ENCODE peak calls at places on chromosomes 12 and 14, in four cellular contexts. Y is mammary epithelial cell, C is PC-3, K is neural progenitor cell. N is an unnamed sample.

GRCh38 chr12:44875954-44876553 is at the start of gene NELL2:
- DNase-seq in K (peak), C (peak), Y (peak), N (peak)

GRCh38 chr12:122203301-122203967 is at the start of gene B3GNT4:
- DNase-seq in C (peak), K (peak), Y (peak), N (peak)

GRCh38 chr12:52551466-52551865 is 1.5 kb downstream of the KRT71 start:
- DNase-seq in Y (no peak), K (no peak), C (no peak), N (no peak)

GRCh38 chr12:90304231-90304630 is 595.6 kb upstream of the ATP2B1 start:
- DNase-seq in K (no peak), Y (no peak), C (no peak), N (no peak)

GRCh38 chr12:6262635-6263034 is 47.8 kb upstream of the PLEKHG6 start:
- DNase-seq in C (no peak), K (no peak), Y (no peak), N (no peak)

GRCh38 chr12:2251485-2252179 is 198.8 kb downstream of the CACNA1C start:
- DNase-seq in Y (no peak), C (no peak), K (no peak), N (no peak)

GRCh38 chr12:104748790-104749189 is 209.3 kb downstream of the SLC41A2 start:
- DNase-seq in Y (no peak), K (no peak), C (no peak), N (no peak)

GRCh38 chr14:76056128-76056527 is 70.6 kb downstream of the IFT43 start:
- DNase-seq in C (peak), K (no peak), Y (peak), N (no peak)

GRCh38 chr14:32513571-32514009 is 184.5 kb downstream of the AKAP6 start:
- DNase-seq in Y (peak), K (no peak), C (peak), N (no peak)

GRCh38 chr12:40327506-40327905 is 102.7 kb downstream of the LRRK2 start:
- DNase-seq in Y (no peak), C (no peak), K (no peak), N (no peak)

GRCh38 chr12:40330180-40330579 is 105.4 kb downstream of the LRRK2 start:
- DNase-seq in K (no peak), Y (no peak), C (no peak), N (no peak)

GRCh38 chr12:40325349-40325960 is 100.7 kb downstream of the LRRK2 start:
- DNase-seq in Y (peak), K (peak), C (peak), N (peak)
- H3K4me2 ChIP-seq in Y (no peak), K (no peak), C (no peak), N (no peak)

GRCh38 chr14:91008759-91009409 is 51.6 kb downstream of the RPS6KA5 start:
- DNase-seq in Y (no peak), K (peak), C (peak), N (no peak)

GRCh38 chr14:91012050-91012449 is 48.4 kb downstream of the RPS6KA5 start:
- DNase-seq in K (no peak), C (no peak), Y (no peak), N (no peak)

GRCh38 chr14:91005716-91006115 is 54.7 kb downstream of the RPS6KA5 start:
- DNase-seq in K (no peak), C (peak), Y (peak), N (no peak)

GRCh38 chr14:91009501-91010152 is 50.8 kb downstream of the RPS6KA5 start:
- DNase-seq in K (no peak), C (no peak), Y (no peak), N (no peak)

GRCh38 chr14:91010153-91010533 is 50.3 kb downstream of the RPS6KA5 start:
- DNase-seq in C (no peak), Y (no peak), K (no peak), N (no peak)
- H3K4me2 ChIP-seq in C (no peak), Y (no peak), K (no peak), N (no peak)

GRCh38 chr12:4137015-4137414 is 136.5 kb upstream of the CCND2 start:
- DNase-seq in K (no peak), C (no peak), Y (no peak), N (no peak)

GRCh38 chr12:4134434-4134762 is 139.2 kb upstream of the CCND2 start:
- DNase-seq in K (peak), C (no peak), Y (no peak), N (no peak)

GRCh38 chr12:4133636-4134433 is 139.7 kb upstream of the CCND2 start:
- DNase-seq in K (peak), C (no peak), Y (no peak), N (no peak)

GRCh38 chr12:4134833-4135597 is 138.5 kb upstream of the CCND2 start:
- DNase-seq in C (no peak), Y (no peak), K (peak), N (no peak)

DNA sequence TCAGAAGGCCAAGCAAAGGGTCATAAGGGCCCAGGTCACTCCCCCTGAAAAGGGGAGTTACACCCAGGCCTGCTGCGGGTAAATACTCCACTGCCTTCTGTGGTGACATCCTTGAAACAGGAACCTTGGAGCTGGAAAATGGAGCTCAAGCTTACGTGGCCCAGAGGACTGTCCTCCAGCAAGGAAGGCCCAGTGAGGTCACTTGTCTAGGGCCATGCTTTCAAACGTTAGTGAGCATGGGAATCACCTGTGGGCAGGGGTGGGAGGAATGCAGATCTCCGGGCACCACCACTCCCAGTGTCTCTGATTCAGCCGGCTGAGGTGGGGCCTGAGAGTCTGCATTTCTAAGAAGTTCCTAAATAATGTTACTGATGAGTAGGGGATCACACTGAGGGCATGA is 140.5 kb upstream of the CCND2 start:
- DNase-seq in C (no peak), K (no peak), Y (no peak), N (no peak)
- H3K4me2 ChIP-seq in C (no peak), K (no peak), Y (no peak), N (no peak)

GRCh38 chr14:56213288-56213687 is 95.1 kb downstream of the PELI2 start:
- DNase-seq in Y (no peak), K (peak), C (no peak), N (no peak)

GRCh38 chr14:56212541-56212940 is 94.3 kb downstream of the PELI2 start:
- DNase-seq in K (no peak), C (no peak), Y (no peak), N (no peak)

GRCh38 chr14:56217380-56218045 is 99.3 kb downstream of the PELI2 start:
- DNase-seq in C (no peak), K (no peak), Y (no peak), N (no peak)

GRCh38 chr14:56216631-56217379 is 98.6 kb downstream of the PELI2 start:
- DNase-seq in Y (no peak), C (no peak), K (no peak), N (no peak)

DNA sequence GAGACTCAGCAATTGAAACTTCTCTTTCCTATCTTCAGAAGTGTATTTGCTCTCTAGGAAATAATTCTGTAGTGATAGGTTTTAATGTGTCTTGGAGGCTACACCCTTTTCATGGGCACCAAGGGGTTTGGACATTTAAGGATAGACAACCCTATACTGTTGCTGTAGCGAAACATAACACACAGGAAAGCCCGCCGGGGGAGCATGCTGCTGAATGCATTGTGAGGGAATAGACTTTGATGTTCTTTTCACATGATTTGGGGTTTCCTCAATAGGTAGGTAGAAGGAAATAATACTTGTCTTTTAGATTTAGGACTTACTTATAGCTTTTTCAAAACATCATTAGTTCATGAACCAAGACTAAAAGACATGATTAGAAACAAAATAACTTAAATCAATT is 97.0 kb downstream of the PELI2 start:
- DNase-seq in Y (no peak), C (no peak), K (no peak), N (no peak)
- H3K4me2 ChIP-seq in Y (no peak), C (no peak), K (no peak), N (no peak)

GRCh38 chr14:89013098-89013504 is 188.7 kb downstream of the TTC8 start:
- DNase-seq in Y (no peak), K (peak), C (peak), N (no peak)
- H3K4me2 ChIP-seq in Y (no peak), K (no peak), C (no peak), N (no peak)

GRCh38 chr14:50768220-50768619 is 62.7 kb downstream of the NIN start:
- DNase-seq in Y (no peak), C (no peak), K (no peak), N (peak)

GRCh38 chr14:50768693-50769092 is 62.3 kb downstream of the NIN start:
- DNase-seq in C (no peak), Y (no peak), K (no peak), N (no peak)

GRCh38 chr14:50762931-50763300 is 68.0 kb downstream of the NIN start:
- DNase-seq in Y (no peak), C (no peak), K (no peak), N (no peak)

GRCh38 chr14:50763386-50764007 is 67.5 kb downstream of the NIN start:
- DNase-seq in C (peak), K (no peak), Y (no peak), N (no peak)

GRCh38 chr14:50766338-50766886 is 64.5 kb downstream of the NIN start:
- DNase-seq in Y (no peak), K (no peak), C (no peak), N (no peak)
- H3K4me2 ChIP-seq in Y (no peak), K (no peak), C (no peak), N (no peak)

N was measured in SK-N-SH.